ENCODE peak calls at places on chromosomes 7 and 10, in four cellular contexts. J is A549, D is K562, F is GM12878. P is an unnamed sample.

GRCh38 chr10:87705339-87705738 is 45.7 kb downstream of the PAPSS2 start:
- DNase-seq in F (no peak), D (no peak), J (no peak), P (peak)

GRCh38 chr10:48363617-48364355 is 57.3 kb downstream of the MAPK8 start:
- DNase-seq in F (peak), J (peak), D (peak), P (peak)

GRCh38 chr10:132967540-132967939 is 25.2 kb upstream of the CFAP46 start:
- DNase-seq in F (no peak), J (no peak), D (no peak), P (no peak)

GRCh38 chr10:90621577-90621976 is 236.3 kb downstream of the HTR7 start:
- DNase-seq in D (no peak), J (no peak), F (no peak), P (peak)

GRCh38 chr7:118858651-118859149 is 634.2 kb downstream of the ANKRD7 start:
- DNase-seq in F (no peak), D (no peak), J (no peak), P (no peak)

GRCh38 chr10:72692897-72693598 is 1.1 kb downstream of the MCU start:
- DNase-seq in D (no peak), J (no peak), F (no peak), P (peak)

GRCh38 chr10:59830601-59831259 is 75.6 kb downstream of the CCDC6 start:
- DNase-seq in D (peak), F (no peak), J (peak), P (peak)

GRCh38 chr10:112389147-112389822 is 15.4 kb downstream of the ACSL5 start:
- DNase-seq in D (no peak), F (peak), J (peak), P (peak)

GRCh38 chr10:74151057-74151878 is at the start of gene ADK:
- DNase-seq in F (no peak), D (peak), J (peak), P (peak)

GRCh38 chr10:99431190-99431549 is 746 bp upstream of the GOT1 start:
- DNase-seq in F (no peak), J (peak), D (peak), P (peak)

GRCh38 chr7:22267989-22268615 is 88.9 kb downstream of the RAPGEF5 start:
- DNase-seq in D (no peak), J (no peak), F (no peak), P (no peak)

GRCh38 chr10:69807122-69807521 is 5.4 kb downstream of the COL13A1 start:
- DNase-seq in D (no peak), F (no peak), J (peak), P (peak)

GRCh38 chr7:47478017-47478344 is 103.9 kb downstream of the TNS3 start:
- DNase-seq in J (no peak), D (no peak), F (no peak), P (peak)

GRCh38 chr10:27783660-27784059 is 38.0 kb upstream of the MKX start:
- DNase-seq in D (peak), F (no peak), J (peak), P (peak)

GRCh38 chr7:26426096-26426495 is 134.4 kb downstream of the SNX10 start:
- DNase-seq in D (no peak), F (no peak), J (no peak), P (no peak)

GRCh38 chr10:97773096-97773495 is 1.3 kb upstream of the SFRP5 start:
- DNase-seq in J (no peak), D (no peak), F (no peak), P (no peak)

GRCh38 chr10:48656241-48656921 is 28.3 kb upstream of the WDFY4 start:
- DNase-seq in J (peak), F (peak), D (peak), P (peak)

GRCh38 chr7:105650382-105650729 is 69.1 kb upstream of the EFCAB10 start:
- DNase-seq in D (no peak), J (no peak), F (no peak), P (no peak)

GRCh38 chr10:126080879-126081331 is 184.5 kb downstream of the FANK1 start:
- DNase-seq in J (no peak), F (no peak), D (no peak), P (peak)

GRCh38 chr10:123995082-123995460 is 98.3 kb downstream of the CHST15 start:
- DNase-seq in F (no peak), J (peak), D (no peak), P (peak)

GRCh38 chr7:136870799-136871487 is 2.5 kb downstream of the CHRM2 start:
- DNase-seq in D (no peak), F (no peak), J (no peak), P (no peak)

GRCh38 chr10:6786579-6787031 is 206.5 kb upstream of the PRKCQ start:
- DNase-seq in J (peak), F (no peak), D (no peak), P (peak)

GRCh38 chr7:137331378-137331777 is 12.2 kb downstream of the PTN start:
- DNase-seq in F (no peak), D (no peak), J (no peak), P (peak)

DNA sequence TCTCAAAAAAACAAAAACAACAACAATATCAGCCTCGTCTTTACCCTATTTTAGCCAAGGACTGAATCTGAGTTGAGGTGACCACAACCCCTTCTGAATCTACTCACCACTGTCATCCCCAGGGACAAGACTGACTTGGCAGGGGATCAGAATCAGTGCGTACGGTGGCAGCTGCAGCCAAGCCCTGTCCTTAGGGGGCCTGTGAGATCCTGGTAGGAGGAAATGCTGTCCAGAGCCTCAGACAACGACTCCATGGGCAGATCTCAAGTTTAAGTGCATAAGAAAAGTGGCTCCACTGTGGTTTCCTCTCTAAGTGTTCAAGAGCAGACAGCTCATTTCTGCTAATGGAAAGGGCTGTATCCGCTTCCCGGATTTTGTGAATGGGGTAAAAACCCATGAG is 22.4 kb upstream of the CYTH3 start:
- DNase-seq in F (no peak), D (no peak), J (peak), P (no peak)
- TF ChIP-seq ELK1 in F (no peak), D (no peak), J (no peak), P (no peak)

GRCh38 chr10:122503886-122504285 is 42.5 kb downstream of the HTRA1 start:
- DNase-seq in D (no peak), J (no peak), F (no peak), P (no peak)

GRCh38 chr10:122505011-122505410 is 43.7 kb downstream of the HTRA1 start:
- DNase-seq in D (no peak), J (no peak), F (no peak), P (no peak)

GRCh38 chr10:122505885-122506284 is 44.5 kb downstream of the HTRA1 start:
- DNase-seq in J (no peak), F (no peak), D (no peak), P (no peak)

GRCh38 chr10:122503004-122503403 is 41.7 kb downstream of the HTRA1 start:
- DNase-seq in J (no peak), F (no peak), D (no peak), P (no peak)

DNA sequence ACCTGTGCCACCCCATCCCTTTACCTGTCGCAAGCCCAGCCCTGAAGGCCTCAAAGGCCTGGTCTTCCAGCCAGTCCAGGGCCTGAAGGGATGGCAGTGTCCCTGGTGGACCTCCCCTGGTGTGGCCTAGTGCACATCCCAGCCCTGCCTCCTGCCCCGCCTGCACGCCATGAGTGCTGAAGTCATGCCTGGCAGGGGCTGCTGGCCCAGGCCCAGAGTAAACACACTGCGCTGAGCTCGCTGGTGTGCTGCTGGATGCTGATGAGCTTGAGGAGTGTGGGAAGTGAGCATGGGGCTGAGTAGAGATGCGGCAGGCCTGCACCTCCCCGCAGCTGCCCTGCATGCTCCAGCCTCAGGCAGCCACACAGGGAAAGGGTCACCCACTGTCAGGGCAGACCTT is 43.2 kb downstream of the HTRA1 start:
- DNase-seq in J (peak), D (no peak), F (no peak), P (peak)
- TF ChIP-seq ELK1 in J (no peak), D (no peak), F (no peak), P (no peak)

DNA sequence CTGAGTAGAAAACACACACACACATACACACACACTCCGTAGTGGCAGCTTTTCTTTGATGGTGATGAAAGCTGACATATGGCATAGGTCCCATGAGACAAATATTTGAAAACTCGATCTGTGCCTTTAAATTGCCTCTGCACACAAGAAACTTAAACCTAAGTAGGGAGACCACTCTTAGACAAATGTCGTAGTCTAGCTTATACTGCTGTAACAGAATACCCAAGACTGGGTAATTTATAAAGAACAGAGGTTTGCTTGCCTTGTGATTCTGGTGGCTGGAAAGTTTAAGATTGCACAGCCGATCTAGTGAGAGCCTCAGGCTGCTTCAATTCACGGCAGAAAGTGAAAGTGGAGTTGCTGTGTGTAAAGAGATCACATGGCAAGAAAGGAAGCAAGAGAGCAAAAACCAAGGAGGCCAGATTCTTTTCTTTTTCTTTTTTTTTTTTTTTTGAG is 489.4 kb upstream of the SORCS1 start:
- DNase-seq in J (no peak), D (no peak), F (peak), P (peak)
- TF ChIP-seq ELK1 in J (no peak), D (no peak), F (no peak), P (no peak)

DNA sequence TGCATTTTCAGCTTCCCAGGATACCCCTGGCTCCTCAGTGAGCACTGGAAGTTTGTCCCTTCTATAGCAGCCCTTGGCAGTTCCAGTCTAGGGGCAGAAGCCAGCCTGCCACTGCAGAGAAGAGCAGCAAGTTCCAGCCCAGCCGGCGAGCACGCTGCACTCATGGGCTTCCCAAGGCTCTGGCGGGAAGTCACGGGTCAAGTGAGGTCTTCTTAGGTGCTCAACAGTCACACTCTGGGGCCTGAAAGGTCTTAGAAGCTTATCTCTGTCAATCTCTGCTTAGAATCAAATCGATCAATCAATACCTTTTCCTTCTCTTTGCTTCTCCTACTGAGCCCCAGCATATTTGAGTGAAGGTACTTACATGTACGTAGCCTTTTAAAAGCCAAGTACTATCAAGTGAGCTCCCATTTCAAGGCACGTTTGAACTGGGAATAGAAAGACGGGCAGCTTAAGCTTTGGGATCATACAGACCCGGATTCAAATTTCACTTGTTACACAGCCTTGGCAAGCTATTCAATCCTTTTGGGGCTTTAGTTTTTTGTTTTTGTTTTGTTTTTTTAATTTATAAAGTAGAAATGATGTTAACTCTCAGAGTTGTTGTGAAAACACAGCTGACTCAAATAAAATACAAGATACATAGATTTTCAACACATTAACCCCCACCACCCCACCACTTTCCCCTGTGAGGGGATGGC is 152.6 kb upstream of the KLF14 start:
- DNase-seq in D (no peak), F (no peak), J (no peak), P (no peak)
- TF ChIP-seq ELK1 in D (no peak), F (no peak), J (no peak), P (no peak)

GRCh38 chr10:75250934-75251333 is 15.2 kb upstream of the COMTD1 start:
- DNase-seq in D (no peak), J (no peak), F (no peak), P (no peak)
- TF ChIP-seq ELK1 in D (no peak), J (no peak), F (no peak), P (no peak)